ENCODE peak calls at places on chromosome 19, in five cellular contexts. R is Peyer's patch; O is effector memory CD4-positive, alpha-beta T cell; D is breast epithelium; Q is endodermal cell. T is an unnamed sample.

GRCh38 chr19:19513671-19514070 is 1.7 kb downstream of the TSSK6 start:
- DNase-seq in Q (no peak), R (no peak), O (no peak), D (no peak), T (no peak)

GRCh38 chr19:28980236-28980868 is 232.6 kb downstream of the UQCRFS1 start:
- DNase-seq in Q (peak; percentile 85), O (no peak), R (no peak), D (no peak), T (peak; percentile 68)

GRCh38 chr19:1263198-1263597 is 5.9 kb upstream of the CIRBP start:
- DNase-seq in D (no peak), R (peak; percentile 83), O (no peak), Q (no peak), T (no peak)

GRCh38 chr19:3644351-3645066 is 17.9 kb upstream of the CACTIN start:
- DNase-seq in Q (no peak), R (no peak), O (no peak), D (peak; percentile 44), T (peak; percentile 49)

GRCh38 chr19:920051-920857 is 3.1 kb downstream of the KISS1R start:
- DNase-seq in O (peak; percentile 61), R (peak; percentile 84), Q (peak; percentile 75), D (no peak), T (no peak)

GRCh38 chr19:34461375-34462100 is 20.0 kb upstream of the WTIP start:
- DNase-seq in Q (no peak), O (no peak), D (no peak), R (no peak), T (peak; percentile 65)

GRCh38 chr19:4472174-4472974 is at the start of gene HDGFL2:
- DNase-seq in R (no peak), D (no peak), Q (no peak), O (no peak), T (no peak)

GRCh38 chr19:37655689-37656491 is 625 bp upstream of the ZFP30 start:
- DNase-seq in Q (peak; percentile 95), O (peak; percentile 73), D (peak; percentile 61), R (peak; percentile 91), T (peak; percentile 68)

GRCh38 chr19:16301999-16302694 is 22.5 kb upstream of the KLF2 start:
- DNase-seq in Q (no peak), R (peak; percentile 68), D (no peak), O (no peak), T (peak; percentile 54)

GRCh38 chr19:624433-625109 is 8.8 kb downstream of the POLRMT start:
- DNase-seq in D (no peak), Q (no peak), R (no peak), O (no peak), T (no peak)

GRCh38 chr19:4715529-4716221 is 8.0 kb downstream of the DPP9 start:
- DNase-seq in Q (no peak), R (no peak), D (no peak), O (no peak), T (no peak)

GRCh38 chr19:6529351-6529750 is 1.5 kb upstream of the TNFSF9 start:
- DNase-seq in Q (no peak), R (no peak), D (no peak), O (no peak), T (no peak)

GRCh38 chr19:6529937-6530384 is 865 bp upstream of the TNFSF9 start:
- DNase-seq in Q (no peak), R (no peak), D (no peak), O (no peak), T (no peak)

GRCh38 chr19:6531163-6531955 is 533 bp downstream of the TNFSF9 start:
- DNase-seq in R (no peak), D (no peak), Q (peak; percentile 47), O (no peak), T (no peak)

GRCh38 chr19:6531956-6532243 is 1.1 kb downstream of the TNFSF9 start:
- DNase-seq in Q (no peak), R (no peak), D (no peak), O (no peak), T (no peak)

DNA sequence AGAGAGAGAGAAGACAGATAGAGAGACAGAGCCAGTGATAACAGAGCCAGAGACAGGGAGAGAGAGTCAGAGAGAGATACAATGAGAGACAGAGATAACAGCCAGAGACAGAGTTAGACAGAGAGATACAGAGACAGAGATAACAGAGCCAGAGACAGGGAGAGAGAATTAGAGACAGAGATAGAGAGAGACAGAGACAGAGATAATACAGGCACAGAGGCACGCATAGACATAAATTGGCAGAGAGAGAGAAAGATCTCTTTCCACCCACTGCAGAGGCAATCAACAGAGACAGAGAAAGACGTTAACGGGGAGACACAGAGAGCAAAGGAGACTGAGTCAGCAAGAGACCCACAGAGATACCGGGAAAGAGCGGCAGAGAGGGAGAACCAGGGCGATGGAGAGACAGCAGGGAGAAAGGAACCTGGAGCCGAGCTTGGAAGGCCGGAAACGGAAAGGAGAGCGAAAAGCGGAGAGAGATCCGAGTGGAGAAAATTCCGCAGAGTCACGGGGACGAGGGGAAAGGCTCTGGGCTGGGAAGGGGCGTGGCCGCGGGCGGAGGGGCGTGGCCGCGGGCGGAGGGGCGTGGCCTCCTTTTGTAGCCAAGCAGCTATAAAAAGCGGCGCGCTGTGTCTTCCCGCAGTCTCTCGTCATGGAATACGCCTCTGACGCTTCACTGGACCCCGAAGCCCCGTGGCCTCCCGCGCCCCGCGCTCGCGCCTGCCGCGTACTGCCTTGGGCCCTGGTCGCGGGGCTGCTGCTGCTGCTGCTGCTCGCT is at the start of gene TNFSF9:
- DNase-seq in D (peak; percentile 72), Q (peak; percentile 96), R (peak; percentile 96), O (peak; percentile 68), T (peak; percentile 59)
- H3K27ac ChIP-seq in D (peak within 1 kb of the TSS; percentile 43), Q (no peak within 1 kb of the TSS), R (peak within 1 kb of the TSS; percentile 74), O (no peak within 1 kb of the TSS), T (peak within 1 kb of the TSS; percentile 28)

GRCh38 chr19:12943437-12944044 is 2.1 kb upstream of the RAD23A start:
- DNase-seq in R (no peak), D (no peak), O (no peak), Q (no peak), T (no peak)
- H3K27ac ChIP-seq in R (no peak overlapping the region), D (peak overlapping the region; percentile 26), O (no peak overlapping the region), Q (peak overlapping the region; percentile 16), T (no peak overlapping the region)

GRCh38 chr19:32178841-32179410 is 166.5 kb upstream of the ZNF507 start:
- DNase-seq in Q (no peak), O (no peak), D (no peak), R (no peak), T (no peak)
- H3K27ac ChIP-seq in Q (no peak overlapping the region), O (no peak overlapping the region), D (no peak overlapping the region), R (no peak overlapping the region), T (no peak overlapping the region)

GRCh38 chr19:49272204-49272603 is 52.8 kb downstream of the SLC6A16 start:
- DNase-seq in Q (no peak), R (no peak), O (no peak), D (no peak), T (peak; percentile 57)

GRCh38 chr19:49271080-49271753 is 53.8 kb downstream of the SLC6A16 start:
- DNase-seq in Q (no peak), O (no peak), D (no peak), R (no peak), T (no peak)
- H3K27ac ChIP-seq in Q (no peak overlapping the region), O (no peak overlapping the region), D (no peak overlapping the region), R (no peak overlapping the region), T (no peak overlapping the region)

GRCh38 chr19:38670921-38671398 is 23.5 kb downstream of the ACTN4 start:
- DNase-seq in R (peak; percentile 71), D (no peak), Q (no peak), O (no peak), T (no peak)
- H3K27ac ChIP-seq in R (peak overlapping the region; percentile 42), D (peak overlapping the region; percentile 99), Q (no peak overlapping the region), O (no peak overlapping the region), T (no peak overlapping the region)

T was measured in IMR-90.